ENCODE peak calls at places on chromosomes 2 and 18, in ten cellular contexts. X is GM23248; E is activated T-helper 2 cell treated with anti-CD3 and anti-CD28 coated beads, Interferon-gamma antibody, Interleukin-2, Interleukin-4, amounts not matched to agents 10 μg/mL and 5 μg/mL and 100 μg/mL, durations not matched to agents 14 hours and 24 hours and 36 hours; O is HTR-8/SVneo; N is AG08395; F is cardiac septum; D is caudate nucleus; Y is activated effector memory CD4-positive, alpha-beta T cell treated with anti-CD3 and anti-CD28 coated beads, Interleukin-2, amount 50 U/mL, for 16 hours; K is stimulated activated CD4-positive, alpha-beta T cell treated with anti-CD3 and anti-CD28 coated beads, Interleukin-2, amount 100 ng/mL, for 48 hours; L is COR-L47. V is an unnamed sample.

GRCh38 chr2:58620127-58620526 is 379.0 kb upstream of the FANCL start:
- DNase-seq in X (peak), E (no peak), O (peak), N (no peak), F (no peak), D (no peak), Y (no peak), K (no peak), L (no peak), V (no peak)

GRCh38 chr2:149119358-149119757 is 80.9 kb downstream of the LYPD6B start:
- DNase-seq in X (no peak), E (no peak), O (no peak), N (no peak), F (no peak), D (no peak), Y (no peak), K (no peak), L (no peak), V (no peak)

GRCh38 chr2:236601306-236602202 is 31.9 kb downstream of the ACKR3 start:
- DNase-seq in X (no peak), E (no peak), O (no peak), N (no peak), F (no peak), D (no peak), Y (no peak), K (no peak), L (no peak), V (no peak)

GRCh38 chr2:226791487-226792081 is 8.0 kb downstream of the IRS1 start:
- DNase-seq in X (peak), E (peak), O (peak), N (peak), F (peak), D (peak), Y (peak), K (peak), L (peak), V (peak)

GRCh38 chr18:59561596-59561995 is 135.6 kb downstream of the CCBE1 start:
- DNase-seq in X (no peak), E (no peak), O (no peak), N (no peak), F (no peak), D (no peak), Y (no peak), K (no peak), L (no peak), V (no peak)

GRCh38 chr2:158481116-158481515 is 24.4 kb downstream of the PKP4 start:
- DNase-seq in X (no peak), E (no peak), O (no peak), N (no peak), F (no peak), D (no peak), Y (no peak), K (no peak), L (no peak), V (no peak)

GRCh38 chr18:45059695-45060094 is 379.0 kb downstream of the SETBP1 start:
- DNase-seq in X (peak), E (no peak), O (no peak), N (peak), F (no peak), D (no peak), Y (no peak), K (no peak), L (no peak), V (no peak)

GRCh38 chr2:67234443-67234842 is 162.7 kb upstream of the ETAA1 start:
- DNase-seq in X (peak), E (no peak), O (no peak), N (peak), F (no peak), D (no peak), Y (no peak), K (no peak), L (peak), V (no peak)

GRCh38 chr2:20365249-20365817 is 14.7 kb upstream of the PUM2 start:
- DNase-seq in X (peak), E (peak), O (peak), N (peak), F (no peak), D (no peak), Y (peak), K (peak), L (no peak), V (no peak)

GRCh38 chr2:233197022-233197421 is 54.5 kb upstream of the ATG16L1 start:
- DNase-seq in X (no peak), E (no peak), O (no peak), N (no peak), F (no peak), D (no peak), Y (no peak), K (no peak), L (no peak), V (no peak)

GRCh38 chr18:11149441-11150270 is at the start of gene PIEZO2:
- DNase-seq in X (peak), E (no peak), O (peak), N (peak), F (no peak), D (peak), Y (no peak), K (no peak), L (no peak), V (peak)

GRCh38 chr2:174399171-174399570 is 3.6 kb downstream of the SCRN3 start:
- DNase-seq in X (peak), E (no peak), O (no peak), N (no peak), F (no peak), D (no peak), Y (no peak), K (no peak), L (no peak), V (no peak)

GRCh38 chr2:138846216-138846821 is 66.1 kb upstream of the NXPH2 start:
- DNase-seq in X (peak), E (no peak), O (peak), N (peak), F (no peak), D (no peak), Y (no peak), K (no peak), L (peak), V (no peak)

GRCh38 chr18:9380571-9381390 is 46.2 kb downstream of the TWSG1 start:
- DNase-seq in X (peak), E (no peak), O (no peak), N (peak), F (no peak), D (no peak), Y (no peak), K (no peak), L (peak), V (no peak)

GRCh38 chr18:11324956-11325873 is 175.8 kb upstream of the PIEZO2 start:
- DNase-seq in X (peak), E (no peak), O (peak), N (peak), F (no peak), D (no peak), Y (no peak), K (no peak), L (no peak), V (no peak)

GRCh38 chr2:129777146-129777545 is 202.3 kb upstream of the RAB6C start:
- DNase-seq in X (no peak), E (no peak), O (no peak), N (no peak), F (peak), D (no peak), Y (no peak), K (no peak), L (no peak), V (no peak)

GRCh38 chr18:45168883-45169585 is 446.2 kb upstream of the SLC14A2 start:
- DNase-seq in X (peak), E (no peak), O (no peak), N (peak), F (no peak), D (no peak), Y (no peak), K (no peak), L (peak), V (no peak)

GRCh38 chr2:18578033-18578432 is 11.3 kb downstream of the NT5C1B start:
- DNase-seq in X (peak), E (no peak), O (no peak), N (no peak), F (no peak), D (no peak), Y (no peak), K (no peak), L (no peak), V (no peak)

GRCh38 chr2:58163913-58164312 is 77.2 kb downstream of the FANCL start:
- DNase-seq in X (no peak), E (no peak), O (no peak), N (no peak), F (no peak), D (no peak), Y (no peak), K (no peak), L (no peak), V (no peak)

GRCh38 chr2:95017308-95017630 is 8.2 kb upstream of the MAL start:
- DNase-seq in X (no peak), E (no peak), O (no peak), N (no peak), F (no peak), D (no peak), Y (no peak), K (no peak), L (no peak), V (no peak)

GRCh38 chr2:33616873-33617272 is 17.8 kb upstream of the FAM98A start:
- DNase-seq in X (no peak), E (no peak), O (no peak), N (no peak), F (no peak), D (no peak), Y (no peak), K (no peak), L (no peak), V (no peak)

GRCh38 chr2:120769787-120770120 is 34.1 kb downstream of the GLI2 start:
- DNase-seq in X (no peak), E (no peak), O (no peak), N (no peak), F (peak), D (no peak), Y (peak), K (no peak), L (no peak), V (peak)

GRCh38 chr18:8659609-8660242 is 45.6 kb upstream of the MTCL1 start:
- DNase-seq in X (no peak), E (no peak), O (no peak), N (no peak), F (no peak), D (no peak), Y (no peak), K (no peak), L (no peak), V (no peak)

V was measured in posterior vena cava.